ENCODE peak calls at places on chromosomes 7 and 10, in five cellular contexts. Q is GM12864, C is foreskin fibroblast, K is choroid plexus epithelial cell, F is brain microvascular endothelial cell. P is an unnamed sample.

GRCh38 chr10:70376436-70377378 is 5.7 kb downstream of the LRRC20 start:
- DNase-seq in F (peak), Q (no peak), C (no peak), K (no peak), P (no peak)

GRCh38 chr10:12943425-12943824 is 58.1 kb downstream of the CCDC3 start:
- DNase-seq in K (no peak), F (no peak), Q (no peak), C (no peak), P (no peak)

GRCh38 chr7:43585521-43585920 is 2.6 kb downstream of the STK17A start:
- DNase-seq in C (peak), K (peak), F (no peak), Q (no peak), P (peak)

GRCh38 chr10:104052351-104052885 is 33.3 kb downstream of the COL17A1 start:
- DNase-seq in C (no peak), F (no peak), K (peak), Q (no peak), P (no peak)

GRCh38 chr7:30028749-30029635 is 780 bp downstream of the PLEKHA8 start:
- DNase-seq in Q (no peak), F (peak), K (peak), C (peak), P (no peak)

GRCh38 chr10:70232859-70233108 is 445 bp downstream of the PPA1 start:
- DNase-seq in Q (no peak), F (no peak), K (no peak), C (no peak), P (no peak)

GRCh38 chr7:30594055-30594539 is 581 bp upstream of the GARS1 start:
- DNase-seq in K (peak), Q (peak), C (no peak), F (peak), P (no peak)

GRCh38 chr7:149310113-149310836 is 48.3 kb downstream of the ZNF783 start:
- DNase-seq in C (peak), Q (peak), K (peak), F (peak), P (peak)

GRCh38 chr7:107982918-107983389 is 20.0 kb downstream of the LAMB1 start:
- DNase-seq in K (peak), Q (no peak), C (no peak), F (no peak), P (no peak)

GRCh38 chr10:49237985-49238384 is 49.8 kb upstream of the TMEM273 start:
- DNase-seq in K (no peak), F (no peak), Q (no peak), C (no peak), P (no peak)

GRCh38 chr7:80185571-80185970 is 50.9 kb downstream of the GNAI1 start:
- DNase-seq in C (no peak), K (no peak), F (no peak), Q (no peak), P (no peak)

GRCh38 chr10:69839696-69840345 is 38.1 kb downstream of the COL13A1 start:
- DNase-seq in Q (no peak), F (peak), C (peak), K (peak), P (no peak)

GRCh38 chr7:1229956-1230355 is 2.7 kb upstream of the UNCX start:
- DNase-seq in K (no peak), Q (no peak), C (no peak), F (no peak), P (no peak)

GRCh38 chr7:87570178-87570577 is 30.5 kb downstream of the ABCB1 start:
- DNase-seq in F (peak), C (peak), Q (no peak), K (peak), P (peak)

GRCh38 chr10:122258136-122259074 is 12.7 kb upstream of the BTBD16 start:
- DNase-seq in F (no peak), C (peak), Q (no peak), K (peak), P (no peak)

GRCh38 chr10:61456095-61456789 is 3.1 kb upstream of the TMEM26 start:
- DNase-seq in C (no peak), K (peak), F (no peak), Q (no peak), P (no peak)

GRCh38 chr10:93357680-93358079 is 124.5 kb downstream of the MYOF start:
- DNase-seq in C (no peak), Q (no peak), F (no peak), K (peak), P (no peak)

GRCh38 chr7:96667026-96667425 is 42.6 kb downstream of the SEM1 start:
- DNase-seq in C (no peak), F (no peak), Q (no peak), K (no peak), P (no peak)

GRCh38 chr10:60389413-60390009 is at the start of gene ANK3:
- DNase-seq in Q (no peak), F (no peak), K (no peak), C (no peak), P (no peak)

GRCh38 chr7:116674508-116675173 is 2.6 kb downstream of the MET start:
- DNase-seq in F (no peak), C (no peak), Q (no peak), K (no peak), P (no peak)

GRCh38 chr10:25934673-25935139 is 677 bp downstream of the MYO3A start:
- DNase-seq in Q (no peak), F (no peak), C (no peak), K (no peak), P (no peak)

GRCh38 chr10:3775671-3776551 is 9.1 kb downstream of the KLF6 start:
- DNase-seq in C (peak), K (peak), Q (no peak), F (peak), P (no peak)

GRCh38 chr7:69739182-69739581 is 140.9 kb downstream of the AUTS2 start:
- DNase-seq in K (no peak), F (no peak), Q (peak), C (no peak), P (no peak)

GRCh38 chr7:157438121-157439025 is 101.6 kb downstream of the DNAJB6 start:
- DNase-seq in Q (no peak), K (no peak), F (no peak), C (no peak), P (no peak)

GRCh38 chr10:28248092-28248491 is 54.8 kb downstream of the MPP7 start:
- DNase-seq in F (peak), Q (no peak), C (peak), K (peak), P (no peak)

GRCh38 chr10:28253174-28253783 is 49.6 kb downstream of the MPP7 start:
- DNase-seq in F (no peak), K (no peak), C (no peak), Q (no peak), P (no peak)

GRCh38 chr10:28250358-28250757 is 52.5 kb downstream of the MPP7 start:
- DNase-seq in Q (no peak), K (no peak), F (no peak), C (no peak), P (no peak)

GRCh38 chr10:28249512-28249911 is 53.4 kb downstream of the MPP7 start:
- DNase-seq in K (no peak), F (no peak), Q (no peak), C (no peak), P (no peak)

GRCh38 chr10:28250782-28251181 is 52.1 kb downstream of the MPP7 start:
- DNase-seq in C (no peak), K (peak), Q (no peak), F (no peak), P (no peak)
- TF ChIP-seq CTCF in C (peak), K (peak), Q (peak), F (peak), P (peak)

GRCh38 chr7:120733143-120733542 is 124.8 kb downstream of the TSPAN12 start:
- DNase-seq in K (peak), Q (no peak), F (peak), C (peak), P (no peak)
- TF ChIP-seq CTCF in K (peak), Q (no peak), F (peak), C (no peak), P (no peak)

DNA sequence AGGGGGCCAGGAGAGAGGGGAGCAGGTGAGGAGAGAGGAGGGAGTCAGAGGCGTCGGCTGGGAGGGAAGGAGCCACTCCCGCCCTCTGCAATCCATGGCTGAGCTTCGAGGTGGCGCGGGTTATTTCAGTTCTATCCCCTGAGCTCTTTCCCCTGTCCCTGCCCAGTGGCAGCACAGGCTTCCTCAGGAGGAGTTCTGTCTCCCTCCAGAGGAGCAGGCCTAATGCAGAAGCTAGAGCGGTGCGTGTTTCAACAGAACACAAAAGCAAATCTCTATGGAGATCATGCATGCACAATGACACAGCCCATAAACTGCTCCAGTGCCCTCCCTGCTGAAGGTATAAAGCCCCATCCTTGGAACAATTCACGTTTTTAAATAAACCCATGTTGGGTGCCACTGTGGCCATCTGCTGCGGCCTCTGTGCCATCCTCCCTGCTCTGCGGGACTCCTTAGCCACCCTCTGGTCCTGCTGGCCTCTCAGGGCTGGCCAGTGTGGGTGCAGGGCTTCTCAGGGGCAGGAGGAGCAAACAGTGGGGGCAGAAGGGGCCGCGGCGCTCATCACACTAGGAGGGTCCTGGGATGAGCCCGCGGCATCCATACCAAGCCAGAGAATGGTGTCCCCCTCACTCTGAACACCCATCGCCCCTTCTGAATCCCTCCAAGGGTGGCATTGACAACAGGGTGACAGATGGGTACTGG is 192.6 kb upstream of the LYZL2 start:
- DNase-seq in K (no peak), Q (no peak), C (peak), F (no peak), P (no peak)
- TF ChIP-seq CTCF in K (no peak), Q (no peak), C (no peak), F (no peak), P (peak)

DNA sequence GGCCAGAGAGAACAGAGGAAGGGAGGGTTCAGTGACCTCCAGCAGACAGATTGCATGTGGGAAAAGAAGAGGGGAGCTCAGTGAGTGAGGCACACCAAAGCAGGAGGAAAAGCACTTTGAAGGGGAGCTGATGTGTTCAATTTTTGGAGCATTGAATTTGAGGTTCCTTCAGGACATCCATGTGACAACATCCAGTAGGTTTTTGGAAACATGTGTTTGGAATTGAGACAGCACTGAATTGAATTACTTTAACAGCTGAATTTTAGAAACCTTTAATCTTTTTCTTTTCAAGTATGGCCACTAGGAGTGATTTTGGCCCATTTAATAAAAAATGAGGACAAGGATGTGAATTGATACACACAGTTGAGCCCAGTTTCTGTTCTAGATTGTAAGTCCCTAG is 101.8 kb upstream of the SEC61G start:
- DNase-seq in K (no peak), F (no peak), Q (no peak), C (no peak), P (no peak)
- TF ChIP-seq CTCF in K (no peak), F (no peak), Q (no peak), C (no peak), P (no peak)

DNA sequence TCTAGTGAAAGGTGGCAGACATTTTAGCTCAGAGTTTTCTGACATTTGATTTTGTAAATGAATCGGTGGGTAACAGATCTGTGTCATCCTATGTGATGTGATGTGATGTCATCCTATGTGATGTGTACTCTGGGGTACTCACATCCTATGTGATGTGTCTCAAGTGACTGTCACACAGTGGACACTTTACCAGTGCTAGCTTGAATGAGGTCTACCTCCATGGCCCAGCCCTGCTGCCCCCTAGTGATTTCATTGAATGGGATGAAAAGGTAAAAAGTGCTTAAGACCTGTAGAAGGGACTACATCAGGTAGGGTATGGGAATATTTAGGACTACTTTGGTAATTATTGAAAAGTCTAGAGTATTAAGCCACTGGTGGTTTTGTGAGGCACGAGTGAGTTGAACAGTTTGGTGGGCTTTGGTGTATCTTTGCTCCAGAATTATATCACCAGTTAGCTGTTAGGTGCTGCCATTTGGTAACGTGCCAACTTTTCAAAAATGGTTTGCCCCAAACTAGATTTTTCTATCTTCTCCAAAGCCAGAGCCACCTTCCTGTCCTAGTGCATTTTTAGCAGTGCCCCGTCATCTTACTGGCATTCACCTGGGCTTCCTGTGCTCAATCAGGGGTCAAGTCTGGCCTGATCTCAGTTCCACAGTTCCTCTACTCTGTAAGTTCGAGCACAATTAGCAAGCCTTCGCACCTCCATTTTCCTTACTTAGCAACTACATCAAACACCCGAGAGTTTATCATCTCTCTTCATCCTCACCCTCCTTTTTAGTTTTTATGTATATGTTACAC is 9.7 kb downstream of the EIF4H start:
- DNase-seq in F (no peak), K (no peak), C (no peak), Q (no peak), P (no peak)
- TF ChIP-seq CTCF in F (peak), K (peak), C (peak), Q (peak), P (peak)

GRCh38 chr10:102120987-102121738 is 995 bp upstream of the LDB1 start:
- DNase-seq in F (no peak), K (peak), Q (no peak), C (peak), P (peak)

GRCh38 chr10:102123223-102123622 is 3.1 kb upstream of the LDB1 start:
- DNase-seq in F (no peak), C (no peak), K (no peak), Q (no peak), P (no peak)

GRCh38 chr10:102120142-102120986 is at the start of gene LDB1:
- DNase-seq in Q (no peak), C (peak), K (peak), F (peak), P (peak)

GRCh38 chr10:102122450-102122849 is 2.3 kb upstream of the LDB1 start:
- DNase-seq in F (no peak), Q (no peak), K (no peak), C (no peak), P (no peak)

DNA sequence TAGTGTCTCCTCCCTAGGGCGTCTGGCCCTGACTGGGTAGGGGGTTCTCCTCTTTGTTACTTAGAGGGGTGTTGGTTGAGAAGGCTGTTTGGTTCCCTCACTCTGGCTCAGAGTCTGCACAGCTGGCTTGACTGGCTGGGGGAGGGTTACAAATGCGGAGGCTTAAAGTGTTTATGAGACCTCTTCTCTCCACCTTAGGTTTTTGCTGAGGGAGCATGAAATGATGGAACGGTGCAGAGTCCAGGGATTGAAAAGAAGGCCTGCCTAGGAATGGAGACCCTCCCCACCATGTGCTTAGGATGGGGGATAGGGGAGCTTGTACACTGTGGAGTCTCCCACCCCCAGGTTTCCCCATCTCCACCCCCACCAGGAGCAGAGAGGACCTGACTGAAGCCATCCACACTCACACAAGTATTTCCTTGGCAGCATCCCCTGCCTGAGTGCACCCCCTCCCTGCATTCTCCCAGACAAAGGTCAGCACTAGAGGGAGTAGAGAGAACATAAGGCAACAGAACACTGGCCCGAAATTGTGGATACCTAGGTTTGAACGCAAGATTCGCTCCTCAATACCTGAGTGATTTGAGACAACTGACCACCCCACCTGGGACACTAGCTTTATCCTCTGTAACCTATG is 1.7 kb upstream of the LDB1 start:
- DNase-seq in K (peak), C (no peak), Q (no peak), F (no peak), P (no peak)
- TF ChIP-seq CTCF in K (peak), C (peak), Q (no peak), F (peak), P (peak)

DNA sequence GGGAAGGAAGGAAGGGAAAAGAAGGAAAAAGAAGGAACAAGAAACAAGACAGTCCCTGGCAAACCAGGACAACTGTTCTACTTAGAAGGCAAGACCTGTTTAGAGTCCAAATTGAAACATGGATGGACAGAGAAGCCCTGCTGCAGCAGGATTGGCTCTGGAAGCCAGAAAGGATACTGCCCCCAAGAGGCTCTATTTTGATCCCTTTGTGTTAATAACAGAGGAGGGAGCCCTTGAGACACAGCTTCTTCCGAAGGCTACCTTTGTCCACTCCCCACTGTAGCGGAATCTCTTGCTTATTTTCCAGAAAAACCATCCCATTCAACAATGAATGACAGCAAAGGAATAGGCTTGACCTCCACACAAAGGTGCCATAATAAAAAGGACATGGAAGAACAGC is 120.3 kb upstream of the FOXK1 start:
- DNase-seq in K (no peak), F (no peak), C (no peak), Q (no peak), P (no peak)
- TF ChIP-seq CTCF in K (no peak), F (no peak), C (no peak), Q (no peak), P (no peak)

DNA sequence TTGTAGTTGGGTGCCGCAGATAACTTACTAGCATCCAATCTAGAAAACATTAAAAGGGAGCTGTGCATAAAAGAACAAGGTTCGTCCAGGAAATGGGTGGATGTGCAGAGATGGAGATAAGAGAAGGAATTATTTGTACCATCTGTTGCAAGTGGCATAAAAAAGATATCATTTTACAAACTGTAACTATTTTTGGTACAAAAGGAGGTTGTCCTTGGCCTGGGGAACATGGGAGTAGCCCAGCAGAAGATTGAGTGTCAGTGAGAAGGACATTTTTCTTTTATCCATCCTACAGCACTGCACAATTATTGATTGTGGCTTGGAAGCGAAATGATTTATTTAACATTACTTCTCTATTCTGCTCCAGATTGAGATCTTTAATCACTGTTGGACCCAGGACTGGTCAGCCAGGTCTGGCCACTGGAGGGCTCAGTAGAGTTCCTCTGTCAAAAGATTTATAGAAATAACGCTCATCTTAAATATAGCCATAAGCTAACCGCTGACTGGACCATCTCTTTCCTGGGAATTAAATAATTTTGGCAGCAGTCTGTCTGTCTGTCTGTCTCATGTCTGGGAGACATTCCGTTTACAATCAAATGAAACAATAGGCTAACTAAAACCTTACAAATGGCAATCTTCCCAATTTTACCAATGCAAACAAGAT is 254.1 kb downstream of the KIAA1217 start:
- DNase-seq in C (no peak), K (peak), F (peak), Q (no peak), P (no peak)
- TF ChIP-seq CTCF in C (peak), K (peak), F (peak), Q (no peak), P (peak)

GRCh38 chr7:90708841-90709317 is 112.8 kb downstream of the CDK14 start:
- DNase-seq in K (peak), F (no peak), Q (peak), C (no peak), P (no peak)
- TF ChIP-seq CTCF in K (peak), F (peak), Q (peak), C (peak), P (peak)